ENCODE peak calls at places on chromosome 12, in six cellular contexts. One of them, this sample, is unnamed.

GRCh38 chr12:46269429-46270241 is 792 bp upstream of the SLC38A1 start:
- DNase-seq in A549: peak
- DNase-seq in retina: peak
- DNase-seq in amygdala: no peak
- DNase-seq in activated naive CD8-positive, alpha-beta T cell treated with anti-CD3 and anti-CD28 coated beads for 36 hours: peak
- DNase-seq in stimulated activated CD4-positive, alpha-beta T cell treated with anti-CD3 and anti-CD28 coated beads, TNF-alpha, amount 100 ng/mL, for 4 hours: peak
- DNase-seq in this sample: no peak

GRCh38 chr12:84058136-84058535 is 854.5 kb downstream of the SLC6A15 start:
- DNase-seq in A549: no peak
- DNase-seq in retina: no peak
- DNase-seq in amygdala: no peak
- DNase-seq in activated naive CD8-positive, alpha-beta T cell treated with anti-CD3 and anti-CD28 coated beads for 36 hours: no peak
- DNase-seq in stimulated activated CD4-positive, alpha-beta T cell treated with anti-CD3 and anti-CD28 coated beads, TNF-alpha, amount 100 ng/mL, for 4 hours: no peak
- DNase-seq in this sample: peak

GRCh38 chr12:47881826-47882427 is 22.9 kb downstream of the VDR start:
- DNase-seq in A549: no peak
- DNase-seq in retina: no peak
- DNase-seq in amygdala: no peak
- DNase-seq in activated naive CD8-positive, alpha-beta T cell treated with anti-CD3 and anti-CD28 coated beads for 36 hours: no peak
- DNase-seq in stimulated activated CD4-positive, alpha-beta T cell treated with anti-CD3 and anti-CD28 coated beads, TNF-alpha, amount 100 ng/mL, for 4 hours: no peak
- DNase-seq in this sample: peak

GRCh38 chr12:84463756-84464495 is 448.7 kb downstream of the SLC6A15 start:
- DNase-seq in A549: no peak
- DNase-seq in retina: no peak
- DNase-seq in amygdala: no peak
- DNase-seq in activated naive CD8-positive, alpha-beta T cell treated with anti-CD3 and anti-CD28 coated beads for 36 hours: no peak
- DNase-seq in stimulated activated CD4-positive, alpha-beta T cell treated with anti-CD3 and anti-CD28 coated beads, TNF-alpha, amount 100 ng/mL, for 4 hours: no peak
- DNase-seq in this sample: no peak

GRCh38 chr12:32012249-32012785 is 53.1 kb downstream of the RESF1 start:
- DNase-seq in A549: no peak
- DNase-seq in retina: no peak
- DNase-seq in amygdala: no peak
- DNase-seq in activated naive CD8-positive, alpha-beta T cell treated with anti-CD3 and anti-CD28 coated beads for 36 hours: no peak
- DNase-seq in stimulated activated CD4-positive, alpha-beta T cell treated with anti-CD3 and anti-CD28 coated beads, TNF-alpha, amount 100 ng/mL, for 4 hours: no peak
- DNase-seq in this sample: no peak

GRCh38 chr12:52860102-52860838 is 11.5 kb upstream of the KRT78 start:
- DNase-seq in A549: peak
- DNase-seq in retina: no peak
- DNase-seq in amygdala: no peak
- DNase-seq in activated naive CD8-positive, alpha-beta T cell treated with anti-CD3 and anti-CD28 coated beads for 36 hours: no peak
- DNase-seq in stimulated activated CD4-positive, alpha-beta T cell treated with anti-CD3 and anti-CD28 coated beads, TNF-alpha, amount 100 ng/mL, for 4 hours: no peak
- DNase-seq in this sample: no peak

GRCh38 chr12:132147423-132148367 is 3.4 kb downstream of the NOC4L start:
- DNase-seq in A549: no peak
- DNase-seq in retina: no peak
- DNase-seq in amygdala: no peak
- DNase-seq in activated naive CD8-positive, alpha-beta T cell treated with anti-CD3 and anti-CD28 coated beads for 36 hours: no peak
- DNase-seq in stimulated activated CD4-positive, alpha-beta T cell treated with anti-CD3 and anti-CD28 coated beads, TNF-alpha, amount 100 ng/mL, for 4 hours: no peak
- DNase-seq in this sample: no peak

GRCh38 chr12:25458047-25458552 is 95.0 kb downstream of the LMNTD1 start:
- DNase-seq in A549: peak
- DNase-seq in retina: no peak
- DNase-seq in amygdala: no peak
- DNase-seq in activated naive CD8-positive, alpha-beta T cell treated with anti-CD3 and anti-CD28 coated beads for 36 hours: no peak
- DNase-seq in stimulated activated CD4-positive, alpha-beta T cell treated with anti-CD3 and anti-CD28 coated beads, TNF-alpha, amount 100 ng/mL, for 4 hours: no peak
- DNase-seq in this sample: no peak

GRCh38 chr12:122326597-122326996 is 60.3 kb upstream of the VPS33A start:
- DNase-seq in A549: no peak
- DNase-seq in retina: no peak
- DNase-seq in amygdala: no peak
- DNase-seq in activated naive CD8-positive, alpha-beta T cell treated with anti-CD3 and anti-CD28 coated beads for 36 hours: no peak
- DNase-seq in stimulated activated CD4-positive, alpha-beta T cell treated with anti-CD3 and anti-CD28 coated beads, TNF-alpha, amount 100 ng/mL, for 4 hours: no peak
- DNase-seq in this sample: no peak

GRCh38 chr12:53324113-53324778 is 2.8 kb upstream of the AAAS start:
- DNase-seq in A549: no peak
- DNase-seq in retina: peak
- DNase-seq in amygdala: no peak
- DNase-seq in activated naive CD8-positive, alpha-beta T cell treated with anti-CD3 and anti-CD28 coated beads for 36 hours: peak
- DNase-seq in stimulated activated CD4-positive, alpha-beta T cell treated with anti-CD3 and anti-CD28 coated beads, TNF-alpha, amount 100 ng/mL, for 4 hours: peak
- DNase-seq in this sample: no peak